ENCODE peak calls at places on chromosomes 5 and 9, in five cellular contexts. C is HCT116, A is A549, F is mammary epithelial cell, S is PC-3. K is an unnamed sample.

GRCh38 chr9:128027166-128027539 is 40.0 kb downstream of the NAIF1 start:
- DNase-seq in C (no peak), A (no peak), S (no peak), F (no peak), K (no peak)

GRCh38 chr5:35804201-35804653 is 52.5 kb upstream of the IL7R start:
- DNase-seq in F (no peak), S (no peak), A (no peak), C (no peak), K (no peak)

GRCh38 chr9:122228906-122229837 is at the start of gene LHX6:
- DNase-seq in C (no peak), A (no peak), F (peak), S (peak), K (peak)

GRCh38 chr5:163509288-163510040 is 4.0 kb downstream of the MAT2B start:
- DNase-seq in F (peak), S (peak), A (peak), C (no peak), K (no peak)

GRCh38 chr9:108184941-108185340 is 670.8 kb downstream of the ACTL7B start:
- DNase-seq in C (no peak), A (no peak), S (peak), F (peak), K (no peak)

GRCh38 chr9:35828716-35829083 is at the start of gene FAM221B:
- DNase-seq in S (no peak), F (no peak), A (no peak), C (no peak), K (peak)

GRCh38 chr5:4212071-4212739 is 616.6 kb downstream of the IRX1 start:
- DNase-seq in F (no peak), A (no peak), S (no peak), C (no peak), K (no peak)

GRCh38 chr5:33588654-33589372 is 148.0 kb downstream of the TARS1 start:
- DNase-seq in S (peak), A (peak), F (no peak), C (peak), K (peak)

GRCh38 chr5:93990504-93991085 is 249.2 kb upstream of the POU5F2 start:
- DNase-seq in S (no peak), C (no peak), F (no peak), A (no peak), K (peak)

GRCh38 chr9:6609499-6610016 is 36.0 kb downstream of the GLDC start:
- DNase-seq in S (no peak), A (no peak), F (no peak), C (no peak), K (no peak)

GRCh38 chr9:105280730-105281129 is 36.3 kb downstream of the SLC44A1 start:
- DNase-seq in S (peak), A (peak), C (no peak), F (peak), K (no peak)

GRCh38 chr5:56305551-56305950 is 72.4 kb upstream of the ANKRD55 start:
- DNase-seq in C (no peak), F (no peak), S (no peak), A (no peak), K (no peak)

GRCh38 chr9:2622361-2623045 is 916 bp downstream of the VLDLR start:
- DNase-seq in S (no peak), F (peak), C (no peak), A (no peak), K (peak)

GRCh38 chr9:35716236-35716635 is 15.8 kb downstream of the TLN1 start:
- DNase-seq in A (peak), F (no peak), S (no peak), C (no peak), K (no peak)

GRCh38 chr5:134626369-134627014 is 6.1 kb downstream of the SAR1B start:
- DNase-seq in A (peak), C (no peak), S (peak), F (peak), K (no peak)

GRCh38 chr5:34012791-34013190 is 4.9 kb upstream of the AMACR start:
- DNase-seq in C (no peak), A (no peak), S (no peak), F (no peak), K (no peak)

GRCh38 chr5:68479524-68479923 is 264.0 kb downstream of the PIK3R1 start:
- DNase-seq in F (no peak), S (no peak), A (no peak), C (no peak), K (no peak)

GRCh38 chr9:126411948-126412284 is 85.3 kb downstream of the MVB12B start:
- DNase-seq in F (no peak), S (no peak), A (no peak), C (no peak), K (no peak)
- H3K4me2 ChIP-seq in F (peak), S (no peak), A (no peak), C (no peak), K (no peak)

GRCh38 chr5:126544087-126544740 is 50.8 kb downstream of the ALDH7A1 start:
- DNase-seq in C (peak), S (peak), F (peak), A (peak), K (peak)
- TF ChIP-seq CTCF in C (peak), S (peak), F (peak), A (peak), K (peak)

GRCh38 chr5:17189381-17190036 is 27.9 kb upstream of the BASP1 start:
- DNase-seq in S (peak), A (peak), C (peak), F (peak), K (peak)
- H3K4me3 ChIP-seq in S (no peak), A (no peak), C (peak), F (no peak), K (no peak)

GRCh38 chr9:133961226-133962165 is 30.6 kb downstream of the VAV2 start:
- DNase-seq in S (no peak), A (no peak), F (no peak), C (no peak), K (no peak)

GRCh38 chr9:133958756-133959155 is 33.4 kb downstream of the VAV2 start:
- DNase-seq in C (no peak), F (no peak), A (no peak), S (no peak), K (no peak)

GRCh38 chr9:133960568-133961129 is 31.5 kb downstream of the VAV2 start:
- DNase-seq in S (no peak), F (no peak), A (no peak), C (no peak), K (peak)

GRCh38 chr9:133959171-133959570 is 33.0 kb downstream of the VAV2 start:
- DNase-seq in F (no peak), S (no peak), C (no peak), A (no peak), K (no peak)

DNA sequence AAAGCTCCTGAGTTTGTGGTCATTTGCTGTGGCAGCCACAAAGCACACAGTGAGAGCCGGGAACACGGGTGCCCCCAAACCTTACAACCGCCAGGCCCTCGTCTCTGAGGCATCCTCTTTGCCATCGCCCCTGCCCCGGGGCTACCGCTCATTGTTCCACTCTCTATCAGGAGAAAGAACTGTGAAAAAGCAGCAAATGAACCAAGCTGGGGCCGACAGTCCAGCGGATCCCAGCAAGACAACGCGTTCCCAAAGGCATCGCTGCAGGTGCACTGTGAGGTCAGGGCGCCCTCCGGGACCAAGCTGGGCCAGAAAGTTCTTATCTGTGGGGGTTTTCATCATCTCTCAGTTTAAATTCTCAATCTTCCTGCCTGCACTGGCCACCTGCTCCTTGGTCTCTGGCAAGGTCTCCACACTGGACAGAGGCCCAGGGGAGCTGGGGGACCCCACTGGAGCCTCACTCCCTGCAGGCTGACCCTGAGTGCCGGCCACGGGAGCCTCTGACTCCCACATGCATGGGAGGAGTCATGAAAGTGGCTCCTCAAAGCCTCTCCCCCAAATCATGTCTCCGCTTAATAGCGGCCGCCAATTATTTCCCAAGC is 32.1 kb downstream of the VAV2 start:
- DNase-seq in C (no peak), S (no peak), F (no peak), A (no peak), K (no peak)
- H3K4me2 ChIP-seq in C (no peak), S (no peak), F (no peak), A (no peak), K (peak)

GRCh38 chr5:14210729-14211128 is 67.6 kb downstream of the TRIO start:
- DNase-seq in F (no peak), C (no peak), A (no peak), S (no peak), K (no peak)

GRCh38 chr5:14206028-14206725 is 63.0 kb downstream of the TRIO start:
- DNase-seq in A (no peak), S (no peak), C (no peak), F (no peak), K (no peak)

GRCh38 chr5:14209222-14209822 is 66.2 kb downstream of the TRIO start:
- DNase-seq in S (no peak), C (no peak), A (no peak), F (no peak), K (no peak)

GRCh38 chr5:14209836-14210235 is 66.7 kb downstream of the TRIO start:
- DNase-seq in C (no peak), A (no peak), F (no peak), S (no peak), K (no peak)

DNA sequence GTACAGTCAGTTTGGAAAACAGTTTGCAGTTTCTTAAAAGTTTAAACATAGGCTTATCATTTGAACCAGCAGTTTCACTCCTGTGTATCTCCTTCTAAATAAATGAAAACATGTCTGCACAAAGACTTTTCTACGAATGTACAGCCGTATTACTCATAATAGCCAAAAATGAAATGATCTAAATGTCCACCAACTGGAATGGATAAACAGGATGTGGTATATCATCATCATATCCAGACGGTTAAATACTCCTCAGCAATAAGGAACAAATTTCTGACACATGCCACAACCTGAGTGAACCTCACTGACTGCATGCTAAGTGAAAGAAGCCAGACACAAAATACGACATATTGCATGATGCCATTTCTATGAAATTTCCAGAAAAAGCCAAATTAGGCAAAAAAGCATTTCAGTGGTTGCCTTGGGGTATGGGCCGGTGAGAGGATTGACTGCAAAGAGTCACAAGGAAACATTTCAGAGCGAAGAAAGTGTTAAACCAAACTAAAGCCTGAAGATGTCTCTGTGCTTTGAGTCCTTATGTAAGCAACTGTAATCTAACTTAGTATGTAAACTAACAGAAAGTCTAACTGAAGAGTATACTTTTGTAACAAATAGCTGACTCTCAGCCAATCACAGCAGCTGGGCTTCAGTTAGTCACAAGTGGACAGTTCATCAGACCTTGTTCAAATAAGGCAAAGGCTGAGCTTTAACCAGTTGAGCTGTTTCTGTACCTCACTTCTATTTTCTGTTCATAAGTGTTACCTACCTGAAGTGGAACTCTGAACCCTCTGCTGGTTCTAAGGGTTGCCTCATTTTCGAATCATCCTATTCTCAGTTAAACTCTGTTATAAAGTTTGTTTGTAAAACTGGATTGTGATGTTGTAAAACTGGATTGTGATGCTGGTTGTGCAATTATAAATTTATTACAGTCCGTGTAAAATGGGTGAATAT is 65.2 kb downstream of the TRIO start:
- DNase-seq in C (no peak), A (peak), F (peak), S (peak), K (no peak)
- TF ChIP-seq CTCF in C (no peak), A (no peak), F (no peak), S (peak), K (no peak)

DNA sequence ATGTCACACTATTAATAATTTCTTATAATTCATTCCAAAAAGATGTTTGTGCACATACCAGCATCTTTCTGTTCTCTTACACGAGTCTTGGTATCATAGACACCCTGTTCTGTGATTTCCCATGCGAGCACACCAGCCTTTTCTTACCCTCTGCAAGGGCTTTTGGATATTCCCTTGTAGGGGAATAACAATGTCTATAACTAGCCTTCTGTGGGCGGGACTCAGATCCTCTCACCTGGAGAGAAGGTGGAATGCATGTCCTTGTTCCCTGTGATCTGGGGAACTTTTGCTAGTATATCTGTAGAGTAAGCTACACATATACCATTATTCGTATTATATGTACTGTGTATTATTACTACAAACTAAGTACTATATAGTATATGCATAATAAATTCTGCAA is 44.8 kb downstream of the EHMT1 start:
- DNase-seq in A (no peak), S (no peak), C (no peak), F (no peak), K (no peak)
- H3K4me3 ChIP-seq in A (no peak), S (no peak), C (no peak), F (no peak), K (no peak)

DNA sequence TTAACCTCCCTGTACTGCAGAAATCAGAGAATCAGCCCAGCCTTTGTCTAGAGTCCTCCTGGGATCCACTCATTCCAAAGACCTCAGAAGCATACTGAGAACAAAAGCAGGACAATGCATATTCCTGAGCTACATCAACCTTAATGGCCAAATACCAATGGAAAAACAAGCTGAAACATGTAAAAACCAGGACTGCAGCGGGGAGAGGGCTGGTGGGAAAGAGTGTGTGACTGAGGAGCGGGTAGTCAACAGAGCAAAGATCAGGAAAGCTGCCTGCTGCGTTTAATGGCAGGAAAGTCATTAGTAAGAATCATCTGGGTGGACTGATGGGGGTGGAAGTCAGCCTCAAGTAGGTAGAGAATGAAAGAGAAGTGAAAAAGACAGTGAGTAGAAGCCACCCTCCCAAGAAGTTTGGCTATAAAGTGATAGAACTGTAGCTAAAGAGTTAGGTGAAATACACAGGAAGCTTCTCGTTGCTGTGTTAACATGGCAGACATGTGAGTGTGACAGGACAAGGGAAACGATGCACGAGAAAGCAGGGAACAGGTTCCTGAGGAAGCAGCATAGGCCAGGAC is 88.1 kb downstream of the OTULIN start:
- DNase-seq in A (no peak), F (no peak), C (no peak), S (no peak), K (no peak)
- H3K4me2 ChIP-seq in A (no peak), F (no peak), C (no peak), S (no peak), K (no peak)